ENCODE peak calls at places on chromosomes 4 and X, in eight cellular contexts. One of them, this sample, is unnamed.

GRCh38 chr4:153205757-153206156 is 1.5 kb downstream of the TRIM2 start:
- DNase-seq in ovary: no peak
- DNase-seq in suprapubic skin: no peak
- DNase-seq in HepG2: no peak
- DNase-seq in H1: no peak
- DNase-seq in tibial nerve: no peak
- DNase-seq in stomach: peak; percentile 56
- DNase-seq in SK-N-SH: no peak
- DNase-seq in this sample: peak; percentile 80

GRCh38 chr4:186939766-186940165 is 216.1 kb upstream of the FAT1 start:
- DNase-seq in suprapubic skin: no peak
- DNase-seq in tibial nerve: no peak
- DNase-seq in HepG2: no peak
- DNase-seq in stomach: no peak
- DNase-seq in SK-N-SH: no peak
- DNase-seq in ovary: no peak
- DNase-seq in H1: no peak
- DNase-seq in this sample: no peak

GRCh38 chrX:109619816-109620215 is 5.2 kb downstream of the KCNE5 start:
- DNase-seq in H1: no peak
- DNase-seq in HepG2: no peak
- DNase-seq in SK-N-SH: no peak
- DNase-seq in suprapubic skin: no peak
- DNase-seq in stomach: no peak
- DNase-seq in tibial nerve: no peak
- DNase-seq in ovary: no peak
- DNase-seq in this sample: no peak

GRCh38 chrX:30804462-30804861 is 84.6 kb downstream of the TAB3 start:
- DNase-seq in H1: no peak
- DNase-seq in SK-N-SH: no peak
- DNase-seq in suprapubic skin: no peak
- DNase-seq in ovary: no peak
- DNase-seq in stomach: no peak
- DNase-seq in tibial nerve: no peak
- DNase-seq in HepG2: no peak
- DNase-seq in this sample: no peak

GRCh38 chrX:120727503-120727902 is 97.6 kb upstream of the C1GALT1C1 start:
- DNase-seq in SK-N-SH: no peak
- DNase-seq in tibial nerve: no peak
- DNase-seq in suprapubic skin: no peak
- DNase-seq in H1: no peak
- DNase-seq in stomach: no peak
- DNase-seq in ovary: no peak
- DNase-seq in HepG2: no peak
- DNase-seq in this sample: no peak

GRCh38 chrX:1336331-1337143 is at the start of gene IL3RA:
- DNase-seq in tibial nerve: peak; percentile 59
- DNase-seq in H1: no peak
- DNase-seq in suprapubic skin: no peak
- DNase-seq in ovary: peak; percentile 44
- DNase-seq in stomach: no peak
- DNase-seq in HepG2: no peak
- DNase-seq in SK-N-SH: no peak
- DNase-seq in this sample: peak; percentile 57

GRCh38 chr4:165325732-165326512 is 1.5 kb upstream of the MSMO1 start:
- DNase-seq in ovary: no peak
- DNase-seq in H1: no peak
- DNase-seq in suprapubic skin: no peak
- DNase-seq in SK-N-SH: no peak
- DNase-seq in stomach: no peak
- DNase-seq in HepG2: peak; percentile 49
- DNase-seq in tibial nerve: no peak
- DNase-seq in this sample: no peak

GRCh38 chr4:182139481-182139880 is 103.7 kb upstream of the TENM3 start:
- DNase-seq in stomach: no peak
- DNase-seq in SK-N-SH: no peak
- DNase-seq in HepG2: no peak
- DNase-seq in suprapubic skin: no peak
- DNase-seq in tibial nerve: no peak
- DNase-seq in ovary: no peak
- DNase-seq in H1: no peak
- DNase-seq in this sample: no peak

GRCh38 chrX:67555578-67556203 is 11.9 kb downstream of the AR start:
- DNase-seq in suprapubic skin: no peak
- DNase-seq in tibial nerve: no peak
- DNase-seq in ovary: no peak
- DNase-seq in HepG2: peak; percentile 8
- DNase-seq in stomach: peak; percentile 43
- DNase-seq in H1: no peak
- DNase-seq in SK-N-SH: peak; percentile 45
- DNase-seq in this sample: peak; percentile 19

GRCh38 chr4:10336471-10336870 is 120.8 kb downstream of the ZNF518B start:
- DNase-seq in suprapubic skin: no peak
- DNase-seq in H1: no peak
- DNase-seq in SK-N-SH: no peak
- DNase-seq in HepG2: no peak
- DNase-seq in stomach: no peak
- DNase-seq in tibial nerve: no peak
- DNase-seq in ovary: no peak
- DNase-seq in this sample: no peak

GRCh38 chr4:143355540-143356217 is 19.0 kb downstream of the GAB1 start:
- DNase-seq in ovary: no peak
- DNase-seq in HepG2: no peak
- DNase-seq in stomach: no peak
- DNase-seq in tibial nerve: no peak
- DNase-seq in H1: no peak
- DNase-seq in SK-N-SH: no peak
- DNase-seq in suprapubic skin: no peak
- DNase-seq in this sample: no peak

DNA sequence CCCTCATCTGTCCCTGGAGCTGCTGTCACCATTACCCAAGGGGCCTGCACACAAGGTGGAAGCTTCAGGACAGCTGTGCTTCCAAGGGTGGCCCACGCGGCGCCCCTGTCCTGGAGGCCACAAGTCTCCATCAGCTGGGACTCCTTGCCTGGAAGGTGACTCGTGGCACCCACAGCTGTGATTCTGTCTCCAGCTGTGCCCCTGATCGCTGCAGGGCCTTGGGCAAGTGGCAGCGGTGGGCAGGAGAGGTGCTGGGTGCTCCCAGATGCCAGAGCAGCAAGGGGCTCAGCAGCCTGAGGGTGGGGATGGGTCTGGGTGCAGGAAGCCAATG is 9.0 kb upstream of the DUSP9 start:
- DNase-seq in ovary: no peak
- DNase-seq in stomach: no peak
- DNase-seq in suprapubic skin: no peak
- DNase-seq in HepG2: no peak
- DNase-seq in SK-N-SH: peak; percentile 31
- DNase-seq in tibial nerve: no peak
- DNase-seq in H1: no peak
- DNase-seq in this sample: no peak
- H3K4me3 ChIP-seq in ovary: no peak overlapping the region
- H3K4me3 ChIP-seq in stomach: no peak overlapping the region
- H3K4me3 ChIP-seq in suprapubic skin: no peak overlapping the region
- H3K4me3 ChIP-seq in HepG2: no peak overlapping the region
- H3K4me3 ChIP-seq in SK-N-SH: no peak overlapping the region
- H3K4me3 ChIP-seq in tibial nerve: no peak overlapping the region
- H3K4me3 ChIP-seq in H1: no peak overlapping the region
- H3K4me3 ChIP-seq in this sample: no peak overlapping the region

GRCh38 chrX:153411988-153412574 is 809 bp downstream of the ZFP92 start:
- DNase-seq in ovary: no peak
- DNase-seq in tibial nerve: no peak
- DNase-seq in suprapubic skin: no peak
- DNase-seq in H1: no peak
- DNase-seq in stomach: no peak
- DNase-seq in HepG2: no peak
- DNase-seq in SK-N-SH: peak; percentile 52
- DNase-seq in this sample: no peak

GRCh38 chrX:153410888-153411254 is 401 bp upstream of the ZFP92 start:
- DNase-seq in H1: no peak
- DNase-seq in SK-N-SH: no peak
- DNase-seq in tibial nerve: no peak
- DNase-seq in ovary: no peak
- DNase-seq in stomach: no peak
- DNase-seq in suprapubic skin: no peak
- DNase-seq in HepG2: no peak
- DNase-seq in this sample: no peak

GRCh38 chrX:153412746-153413720 is 1.8 kb downstream of the ZFP92 start:
- DNase-seq in tibial nerve: no peak
- DNase-seq in suprapubic skin: no peak
- DNase-seq in H1: no peak
- DNase-seq in stomach: no peak
- DNase-seq in HepG2: no peak
- DNase-seq in ovary: no peak
- DNase-seq in SK-N-SH: peak; percentile 48
- DNase-seq in this sample: no peak

GRCh38 chrX:153410328-153410727 is 944 bp upstream of the ZFP92 start:
- DNase-seq in ovary: peak; percentile 42
- DNase-seq in tibial nerve: no peak
- DNase-seq in suprapubic skin: no peak
- DNase-seq in H1: no peak
- DNase-seq in HepG2: no peak
- DNase-seq in stomach: no peak
- DNase-seq in SK-N-SH: no peak
- DNase-seq in this sample: no peak

DNA sequence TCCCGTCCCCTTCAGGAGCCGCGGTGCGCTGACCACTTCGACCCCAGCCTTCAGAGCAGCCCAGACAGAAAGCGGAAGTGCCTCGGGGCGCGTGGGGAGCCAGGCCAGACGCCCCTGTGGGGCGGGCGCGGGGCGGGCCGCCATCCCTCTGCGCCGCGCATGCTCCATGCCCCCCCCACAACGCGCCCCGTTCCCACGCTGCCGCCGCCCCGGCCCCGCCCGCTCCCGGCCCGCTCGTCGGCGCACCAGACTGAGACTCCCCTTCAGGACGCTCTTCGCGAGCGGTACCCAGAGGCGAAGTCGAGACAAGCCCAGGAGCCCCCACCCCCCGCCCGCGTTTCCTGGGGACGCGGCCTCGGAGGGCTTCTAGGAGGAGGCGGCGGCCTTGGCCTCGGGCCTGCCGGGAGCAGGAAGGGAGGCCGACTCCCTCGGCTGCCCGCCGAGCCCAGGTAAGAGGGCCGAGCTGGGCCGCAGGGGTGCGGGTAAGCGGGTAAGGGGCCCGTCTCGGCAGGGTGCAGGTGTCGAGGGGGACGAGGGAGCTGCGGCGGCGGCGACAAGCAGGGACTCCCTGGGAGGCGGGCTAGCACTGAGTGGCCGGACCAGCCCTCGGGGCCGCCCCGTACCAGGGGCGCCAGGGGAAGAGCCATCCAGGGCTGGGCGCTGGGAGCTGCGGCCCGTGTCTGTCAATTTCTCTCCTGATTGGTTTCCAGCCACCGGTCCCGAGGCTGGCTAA is at the start of gene ZFP92:
- DNase-seq in tibial nerve: no peak
- DNase-seq in SK-N-SH: peak; percentile 88
- DNase-seq in suprapubic skin: no peak
- DNase-seq in ovary: peak; percentile 63
- DNase-seq in H1: no peak
- DNase-seq in stomach: peak; percentile 28
- DNase-seq in HepG2: no peak
- DNase-seq in this sample: peak; percentile 32
- TF ChIP-seq EP300 in tibial nerve: no peak
- TF ChIP-seq EP300 in SK-N-SH: no peak
- TF ChIP-seq EP300 in suprapubic skin: no peak
- TF ChIP-seq EP300 in ovary: no peak
- TF ChIP-seq EP300 in H1: no peak
- TF ChIP-seq EP300 in stomach: no peak
- TF ChIP-seq EP300 in HepG2: no peak
- TF ChIP-seq EP300 in this sample: no peak

GRCh38 chrX:66038115-66038514 is 1.8 kb downstream of the VSIG4 start:
- DNase-seq in suprapubic skin: no peak
- DNase-seq in stomach: no peak
- DNase-seq in tibial nerve: no peak
- DNase-seq in H1: no peak
- DNase-seq in ovary: no peak
- DNase-seq in SK-N-SH: no peak
- DNase-seq in HepG2: no peak
- DNase-seq in this sample: no peak

GRCh38 chrX:66039916-66040315 is at the start of gene VSIG4:
- DNase-seq in ovary: no peak
- DNase-seq in suprapubic skin: no peak
- DNase-seq in SK-N-SH: no peak
- DNase-seq in stomach: no peak
- DNase-seq in HepG2: no peak
- DNase-seq in H1: no peak
- DNase-seq in tibial nerve: peak; percentile 31
- DNase-seq in this sample: peak; percentile 16

GRCh38 chrX:66030505-66031317 is 9.2 kb downstream of the VSIG4 start:
- DNase-seq in H1: no peak
- DNase-seq in ovary: no peak
- DNase-seq in HepG2: peak; percentile 0
- DNase-seq in stomach: no peak
- DNase-seq in SK-N-SH: peak; percentile 7
- DNase-seq in tibial nerve: no peak
- DNase-seq in suprapubic skin: no peak
- DNase-seq in this sample: peak; percentile 25

DNA sequence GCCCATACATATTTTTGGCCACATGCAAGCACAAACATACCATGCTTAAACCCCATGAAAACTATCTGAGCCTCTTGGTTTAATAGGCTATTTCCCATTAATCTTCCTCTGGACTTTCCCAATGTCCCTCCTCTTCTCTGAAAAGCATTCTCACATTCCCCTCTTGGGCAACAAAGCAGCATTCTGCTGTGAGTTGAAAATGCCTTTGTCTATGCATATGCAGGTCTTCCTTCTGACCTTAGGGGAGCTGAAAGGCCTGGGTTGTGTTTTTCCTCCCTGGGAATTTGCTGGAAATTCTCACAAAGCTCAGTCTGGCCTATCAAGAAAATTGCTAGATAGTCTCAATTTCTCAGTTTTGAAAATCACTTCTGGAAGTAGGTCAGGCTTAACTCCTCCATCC is 4.2 kb downstream of the VSIG4 start:
- DNase-seq in HepG2: no peak
- DNase-seq in suprapubic skin: no peak
- DNase-seq in SK-N-SH: no peak
- DNase-seq in ovary: no peak
- DNase-seq in stomach: no peak
- DNase-seq in H1: no peak
- DNase-seq in tibial nerve: no peak
- DNase-seq in this sample: no peak
- H3K27me3 ChIP-seq in HepG2: no peaks in the 10 kb centered on the region
- H3K27me3 ChIP-seq in suprapubic skin: no peaks in the 10 kb centered on the region
- H3K27me3 ChIP-seq in SK-N-SH: no peaks in the 10 kb centered on the region
- H3K27me3 ChIP-seq in ovary: no peaks in the 10 kb centered on the region
- H3K27me3 ChIP-seq in stomach: no peaks in the 10 kb centered on the region
- H3K27me3 ChIP-seq in H1: no peaks in the 10 kb centered on the region
- H3K27me3 ChIP-seq in tibial nerve: peaks cover 4% of the 10 kb centered on the region
- H3K27me3 ChIP-seq in this sample: no peaks in the 10 kb centered on the region

DNA sequence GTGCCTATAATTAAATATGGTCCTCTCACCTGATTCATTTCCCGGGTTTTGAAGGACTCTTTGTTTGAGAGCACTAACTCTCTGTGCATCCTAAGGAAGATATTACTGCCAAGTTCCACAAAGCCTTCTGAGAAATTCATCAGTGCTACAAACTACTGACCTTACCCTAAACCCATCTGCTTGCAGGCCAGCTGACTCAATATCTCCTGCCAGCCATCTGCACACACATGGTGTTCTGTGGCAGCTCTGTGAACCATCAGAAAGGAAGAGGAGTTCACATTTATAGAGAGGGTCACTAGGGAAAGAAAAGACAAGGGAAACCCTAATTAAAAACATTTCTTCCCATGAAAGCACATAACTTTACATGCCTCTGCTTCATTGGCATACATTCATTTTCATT is 156.7 kb downstream of the ATP10D start:
- DNase-seq in SK-N-SH: no peak
- DNase-seq in ovary: no peak
- DNase-seq in HepG2: no peak
- DNase-seq in tibial nerve: no peak
- DNase-seq in stomach: no peak
- DNase-seq in H1: no peak
- DNase-seq in suprapubic skin: no peak
- DNase-seq in this sample: no peak
- H3K4me3 ChIP-seq in SK-N-SH: no peak overlapping the region
- H3K4me3 ChIP-seq in ovary: no peak overlapping the region
- H3K4me3 ChIP-seq in HepG2: no peak overlapping the region
- H3K4me3 ChIP-seq in tibial nerve: no peak overlapping the region
- H3K4me3 ChIP-seq in stomach: no peak overlapping the region
- H3K4me3 ChIP-seq in H1: no peak overlapping the region
- H3K4me3 ChIP-seq in suprapubic skin: no peak overlapping the region
- H3K4me3 ChIP-seq in this sample: no peak overlapping the region